ENCODE peak calls at places on chromosomes 3 and 15, in eight cellular contexts. L, A, Y, W, O, F, G and U are unnamed samples.

GRCh38 chr3:37667359-37667758 is 194.3 kb upstream of the CTDSPL start:
- DNase-seq in L (no peak), A (no peak), Y (no peak), W (no peak), O (no peak), F (no peak), G (no peak), U (no peak)

GRCh38 chr3:10941972-10942371 is 50.6 kb upstream of the SLC6A1 start:
- DNase-seq in L (no peak), A (no peak), Y (no peak), W (no peak), O (peak), F (peak), G (peak), U (peak)

GRCh38 chr3:178255315-178255714 is 280.9 kb upstream of the KCNMB2 start:
- DNase-seq in L (no peak), A (no peak), Y (no peak), W (no peak), O (no peak), F (peak), G (no peak), U (no peak)

GRCh38 chr3:177053107-177053506 is 144.2 kb downstream of the TBL1XR1 start:
- DNase-seq in L (no peak), A (no peak), Y (no peak), W (no peak), O (no peak), F (no peak), G (no peak), U (no peak)

GRCh38 chr3:72722930-72723726 is 125.1 kb downstream of the SHQ1 start:
- DNase-seq in L (peak), A (no peak), Y (no peak), W (no peak), O (peak), F (peak), G (no peak), U (no peak)

GRCh38 chr15:40702077-40702476 is 7.1 kb downstream of the RAD51 start:
- DNase-seq in L (no peak), A (no peak), Y (no peak), W (no peak), O (no peak), F (peak), G (no peak), U (no peak)

GRCh38 chr3:52203701-52204100 is 5.7 kb downstream of the ALAS1 start:
- DNase-seq in L (no peak), A (no peak), Y (no peak), W (no peak), O (no peak), F (no peak), G (no peak), U (no peak)

GRCh38 chr3:194537732-194538247 is 51.0 kb upstream of the ATP13A3 start:
- DNase-seq in L (no peak), A (no peak), Y (no peak), W (no peak), O (no peak), F (peak), G (no peak), U (no peak)

GRCh38 chr3:50373865-50374188 is 14.5 kb upstream of the TMEM115 start:
- DNase-seq in L (no peak), A (no peak), Y (no peak), W (no peak), O (no peak), F (no peak), G (no peak), U (no peak)